ENCODE peak calls at places on chromosomes 5 and 9, in seven cellular contexts. Z is right lobe of liver, V is colonic mucosa, A is transverse colon, O is Caco-2, C is tibial artery, G is HCT116. D is an unnamed sample.

GRCh38 chr9:136323420-136323819 is 3.9 kb upstream of the GPSM1 start:
- DNase-seq in V (no peak), Z (no peak), C (no peak), O (no peak), A (peak; percentile 31), G (no peak), D (no peak)

GRCh38 chr5:160266752-160267345 is 37.5 kb downstream of the FABP6 start:
- DNase-seq in O (no peak), V (no peak), G (no peak), Z (no peak), C (no peak), A (no peak), D (no peak)

GRCh38 chr9:133581553-133582343 is 27.4 kb downstream of the FAM163B start:
- DNase-seq in Z (peak; percentile 45), C (no peak), V (no peak), G (no peak), O (no peak), A (no peak), D (no peak)

GRCh38 chr5:96093890-96094381 is 132.3 kb upstream of the ELL2 start:
- DNase-seq in O (no peak), Z (no peak), G (peak; percentile 53), A (no peak), C (no peak), V (no peak), D (no peak)

GRCh38 chr5:128083811-128084227 is 253 bp downstream of the SLC12A2 start:
- DNase-seq in C (peak; percentile 79), Z (no peak), O (no peak), V (no peak), A (no peak), G (no peak), D (no peak)

GRCh38 chr9:111832428-111832827 is 37.7 kb upstream of the SHOC1 start:
- DNase-seq in C (no peak), Z (no peak), A (no peak), V (no peak), G (no peak), O (no peak), D (no peak)

GRCh38 chr5:157454273-157454672 is 5.7 kb upstream of the NIPAL4 start:
- DNase-seq in Z (no peak), V (no peak), A (no peak), G (no peak), C (no peak), O (no peak), D (no peak)

GRCh38 chr9:124320062-124320973 is 62.6 kb downstream of the NEK6 start:
- DNase-seq in G (peak; percentile 28), C (peak; percentile 84), O (peak; percentile 76), V (peak; percentile 83), Z (peak; percentile 51), A (peak; percentile 75), D (peak; percentile 74)

GRCh38 chr5:54835642-54836041 is 149.8 kb downstream of the ESM1 start:
- DNase-seq in O (no peak), Z (no peak), V (no peak), C (no peak), G (no peak), A (no peak), D (no peak)

GRCh38 chr9:77011973-77012817 is 7.3 kb upstream of the FOXB2 start:
- DNase-seq in O (no peak), A (peak; percentile 71), Z (peak; percentile 32), C (no peak), V (peak; percentile 72), G (peak; percentile 38), D (peak; percentile 58)

GRCh38 chr5:14504816-14505215 is 76.8 kb upstream of the OTULINL start:
- DNase-seq in G (no peak), O (no peak), C (no peak), Z (no peak), V (no peak), A (no peak), D (no peak)

GRCh38 chr5:51960617-51961115 is 577.4 kb downstream of the ISL1 start:
- DNase-seq in G (peak; percentile 7), C (no peak), A (no peak), V (no peak), Z (no peak), O (no peak), D (no peak)

GRCh38 chr5:17928571-17928970 is 294.3 kb downstream of the TAF11L14 start:
- DNase-seq in C (peak; percentile 72), A (no peak), V (no peak), Z (no peak), G (no peak), O (no peak), D (no peak)

GRCh38 chr9:116288658-116289057 is 135.1 kb downstream of the PAPPA start:
- DNase-seq in O (no peak), Z (no peak), V (no peak), A (no peak), C (no peak), G (no peak), D (no peak)

GRCh38 chr5:126641387-126641786 is 40.6 kb downstream of the PHAX start:
- DNase-seq in Z (no peak), O (no peak), C (no peak), G (no peak), V (peak; percentile 13), A (no peak), D (no peak)

GRCh38 chr9:19642256-19642655 is 146.6 kb downstream of the SLC24A2 start:
- DNase-seq in A (no peak), G (no peak), O (no peak), C (no peak), V (no peak), Z (no peak), D (no peak)
- TF ChIP-seq CTCF in A (no peak), G (no peak), O (no peak), C (no peak), V (no peak), Z (no peak), D (no peak)

GRCh38 chr9:72911816-72912215 is 41.0 kb downstream of the ALDH1A1 start:
- DNase-seq in A (no peak), Z (no peak), C (no peak), O (no peak), G (no peak), V (no peak), D (no peak)

GRCh38 chr9:72912476-72913381 is 40.1 kb downstream of the ALDH1A1 start:
- DNase-seq in G (no peak), O (no peak), Z (no peak), A (no peak), C (no peak), V (no peak), D (no peak)

GRCh38 chr9:72914750-72915149 is 38.1 kb downstream of the ALDH1A1 start:
- DNase-seq in C (no peak), G (no peak), V (no peak), A (no peak), Z (no peak), O (no peak), D (no peak)

GRCh38 chr9:72915659-72916058 is 37.2 kb downstream of the ALDH1A1 start:
- DNase-seq in V (no peak), C (no peak), G (no peak), O (no peak), Z (no peak), A (no peak), D (no peak)

GRCh38 chr9:72913382-72914009 is 39.4 kb downstream of the ALDH1A1 start:
- DNase-seq in A (no peak), V (no peak), C (no peak), O (no peak), G (no peak), Z (no peak), D (no peak)
- H3K36me3 ChIP-seq in A (no peaks in the 10 kb centered on the region), V (no peaks in the 10 kb centered on the region), C (no peaks in the 10 kb centered on the region), O (no peaks in the 10 kb centered on the region), G (no peaks in the 10 kb centered on the region), Z (peaks cover 53% of the 10 kb centered on the region), D (no peaks in the 10 kb centered on the region)

DNA sequence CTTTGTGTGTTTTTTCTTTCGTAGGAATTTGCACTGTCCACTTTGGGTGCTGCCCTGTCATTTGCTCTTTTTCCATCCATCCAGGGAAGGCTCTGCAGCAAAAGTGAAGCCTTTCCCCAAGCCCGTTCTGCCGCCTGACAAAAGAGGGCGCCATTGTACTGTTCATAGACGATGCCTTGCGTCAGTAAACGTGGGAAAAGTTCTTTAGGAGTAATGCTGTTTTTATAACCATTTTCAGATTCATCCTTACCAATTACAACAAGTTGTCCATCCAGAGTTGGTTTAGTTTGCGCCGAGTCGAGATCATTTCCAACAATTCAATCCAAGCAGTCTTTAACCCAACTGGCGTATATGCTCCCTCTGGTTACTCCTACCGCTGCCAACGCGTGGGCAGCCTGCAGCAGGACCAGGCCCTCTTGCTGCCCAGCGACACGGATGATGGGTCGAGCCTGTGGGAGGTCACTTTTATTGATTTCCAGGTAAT is 34.3 kb upstream of the RPS23 start:
- DNase-seq in Z (peak; percentile 21), A (peak; percentile 64), G (peak; percentile 54), C (peak; percentile 87), V (peak; percentile 69), O (peak; percentile 63), D (peak; percentile 46)
- TF ChIP-seq CTCF in Z (peak; percentile 48), A (peak; percentile 62), G (peak; percentile 87), C (peak; percentile 91), V (peak; percentile 56), O (peak; percentile 76), D (peak; percentile 51)

DNA sequence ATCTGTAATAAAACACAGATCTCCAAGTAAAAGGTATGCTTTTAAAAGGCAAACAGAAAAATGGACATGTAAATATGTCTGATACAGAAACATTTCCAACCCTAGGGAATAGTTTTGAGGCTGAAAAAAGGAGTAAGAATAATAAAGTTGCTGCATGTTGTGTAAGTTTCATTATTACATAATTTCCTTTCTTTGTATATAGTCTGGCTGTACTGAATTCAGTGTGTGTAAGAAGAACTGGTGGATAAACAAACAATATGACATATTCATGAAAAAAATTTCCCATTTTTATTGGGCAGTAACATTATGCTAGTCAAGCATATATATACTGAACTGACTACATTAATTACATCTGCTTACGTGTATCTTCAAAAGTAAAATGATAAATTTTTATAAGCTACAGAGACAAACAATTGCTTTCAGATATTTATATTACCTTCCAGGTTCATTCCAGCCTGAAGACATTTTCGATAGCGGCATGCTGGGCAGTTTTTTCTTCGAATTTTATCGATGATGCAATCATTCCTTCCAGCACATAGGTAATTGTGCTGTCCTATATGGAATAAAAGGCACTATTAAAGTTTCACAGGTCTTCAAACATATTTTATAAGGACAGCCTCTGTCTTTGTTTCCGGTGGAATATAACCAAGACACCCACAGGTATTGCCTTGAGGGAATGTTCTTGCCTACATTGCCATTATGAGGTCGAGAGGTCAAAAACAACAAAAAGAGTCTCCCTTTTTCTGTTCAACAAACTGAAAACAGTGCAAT is 93.6 kb downstream of the NR3C1 start:
- DNase-seq in G (no peak), A (no peak), C (no peak), O (no peak), Z (no peak), V (no peak), D (no peak)
- H3K36me3 ChIP-seq in G (no peaks in the 10 kb centered on the region), A (no peaks in the 10 kb centered on the region), C (peaks cover 24% of the 10 kb centered on the region), O (no peaks in the 10 kb centered on the region), Z (peaks cover 4% of the 10 kb centered on the region), V (no peaks in the 10 kb centered on the region), D (peaks cover 8% of the 10 kb centered on the region)

DNA sequence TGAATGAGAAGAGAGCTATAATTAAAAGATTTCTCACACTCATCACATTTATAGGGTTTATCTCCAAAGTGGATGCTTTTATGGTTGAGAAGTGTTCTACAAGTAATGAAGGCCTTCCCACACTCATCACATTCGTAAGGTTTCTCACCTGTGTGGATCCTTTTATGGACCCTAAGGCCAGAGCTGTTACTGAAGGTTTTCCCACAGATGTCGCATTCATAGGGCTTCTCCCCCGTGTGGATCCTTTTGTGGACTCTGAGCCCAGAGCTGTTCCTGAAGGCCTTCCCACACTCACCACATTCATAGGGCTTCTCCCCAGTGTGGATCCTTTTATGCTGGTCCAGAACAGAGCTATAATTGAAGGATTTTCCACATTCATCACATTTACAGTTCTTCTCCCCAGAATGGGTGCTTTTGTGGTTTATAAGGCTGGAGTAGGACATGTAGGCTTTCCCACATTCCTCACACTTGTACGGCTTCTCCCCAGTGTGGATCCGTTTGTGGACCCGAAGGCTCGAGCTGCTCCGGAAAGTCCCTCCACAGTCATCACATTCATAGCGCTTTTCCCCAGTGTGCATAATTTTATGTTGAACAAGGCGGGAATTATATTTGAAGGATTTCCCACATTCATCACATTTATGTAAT is 10.5 kb downstream of the ZFP62 start:
- DNase-seq in G (no peak), O (no peak), A (no peak), V (no peak), C (no peak), Z (no peak), D (no peak)
- TF ChIP-seq CTCF in G (no peak), O (no peak), A (no peak), V (no peak), C (no peak), Z (no peak), D (no peak)

D was measured in lung.